ENCODE peak calls at places on chromosomes 3 and 15, in four cellular contexts. Q is upper lobe of right lung, X is OCI-LY7, G is GM23338. D is an unnamed sample.

GRCh38 chr3:66582721-66583141 is 81.9 kb upstream of the LRIG1 start:
- DNase-seq in X (peak; percentile 69), G (no peak), Q (no peak), D (no peak)

GRCh38 chr3:25169146-25169545 is 258.9 kb upstream of the RARB start:
- DNase-seq in G (no peak), X (no peak), Q (no peak), D (no peak)

GRCh38 chr15:78242128-78242527 is 7.8 kb upstream of the ACSBG1 start:
- DNase-seq in X (peak; percentile 13), Q (no peak), G (peak; percentile 79), D (no peak)

GRCh38 chr15:78673476-78673875 is 32.5 kb upstream of the CHRNB4 start:
- DNase-seq in G (no peak), Q (no peak), X (no peak), D (no peak)

GRCh38 chr3:129058441-129059194 is 2.0 kb upstream of the GP9 start:
- DNase-seq in Q (no peak), X (peak; percentile 25), G (peak; percentile 24), D (no peak)

GRCh38 chr15:29570121-29570930 is 251.9 kb downstream of the TJP1 start:
- DNase-seq in X (no peak), Q (no peak), G (peak; percentile 60), D (no peak)

GRCh38 chr3:168459229-168459784 is 363.6 kb upstream of the GOLIM4 start:
- DNase-seq in Q (no peak), G (no peak), X (no peak), D (no peak)

GRCh38 chr3:160018959-160019358 is 30.3 kb downstream of the IL12A start:
- DNase-seq in Q (no peak), G (no peak), X (no peak), D (no peak)

GRCh38 chr15:22884344-22884743 is 45.9 kb downstream of the NIPA2 start:
- DNase-seq in X (peak; percentile 43), G (peak; percentile 32), Q (peak; percentile 3), D (no peak)

GRCh38 chr3:39139442-39139841 is 13.9 kb downstream of the CSRNP1 start:
- DNase-seq in Q (no peak), X (no peak), G (no peak), D (no peak)

GRCh38 chr3:81302045-81302444 is 459.4 kb downstream of the GBE1 start:
- DNase-seq in Q (no peak), X (peak; percentile 25), G (peak; percentile 65), D (no peak)

GRCh38 chr15:91942676-91943417 is 89.3 kb downstream of the SLCO3A1 start:
- DNase-seq in G (no peak), Q (peak; percentile 81), X (peak; percentile 45), D (no peak)

GRCh38 chr3:42572278-42572677 is 9.5 kb downstream of the SEC22C start:
- DNase-seq in Q (no peak), G (peak; percentile 91), X (peak; percentile 36), D (no peak)

GRCh38 chr3:32113566-32113965 is 7.1 kb downstream of the GPD1L start:
- DNase-seq in G (no peak), Q (no peak), X (no peak), D (no peak)

GRCh38 chr3:79564192-79564591 is 203.6 kb downstream of the ROBO1 start:
- DNase-seq in G (no peak), Q (no peak), X (no peak), D (no peak)

GRCh38 chr3:161823910-161824309 is 327.3 kb downstream of the OTOL1 start:
- DNase-seq in G (no peak), X (no peak), Q (no peak), D (no peak)

GRCh38 chr3:157312366-157312745 is 124.3 kb upstream of the PTX3 start:
- DNase-seq in Q (no peak), X (no peak), G (no peak), D (no peak)

GRCh38 chr3:70543493-70543892 is 231.1 kb upstream of the MDFIC2 start:
- DNase-seq in X (no peak), Q (no peak), G (no peak), D (no peak)

GRCh38 chr3:50651445-50651844 is 23.3 kb upstream of the DOCK3 start:
- DNase-seq in X (no peak), Q (no peak), G (peak; percentile 22), D (no peak)

GRCh38 chr15:27017168-27017809 is 46.3 kb downstream of the GABRG3 start:
- DNase-seq in X (peak; percentile 62), Q (no peak), G (peak; percentile 93), D (peak; percentile 27)

GRCh38 chr15:68384451-68385239 is 47.3 kb downstream of the ITGA11 start:
- DNase-seq in G (no peak), X (no peak), Q (peak; percentile 36), D (no peak)

GRCh38 chr3:66317750-66318366 is 97.1 kb downstream of the SLC25A26 start:
- DNase-seq in G (no peak), X (no peak), Q (no peak), D (no peak)

GRCh38 chr15:60612400-60613048 is 133.6 kb upstream of the ICE2 start:
- DNase-seq in G (no peak), Q (no peak), X (no peak), D (no peak)

GRCh38 chr3:56874269-56874668 is 72.5 kb upstream of the ARHGEF3 start:
- DNase-seq in G (no peak), Q (no peak), X (no peak), D (no peak)

GRCh38 chr3:74347563-74348268 is 266.7 kb downstream of the CNTN3 start:
- DNase-seq in X (no peak), G (no peak), Q (no peak), D (no peak)

GRCh38 chr3:181773921-181774320 is 62.2 kb downstream of the SOX2 start:
- DNase-seq in X (no peak), G (no peak), Q (no peak), D (no peak)

GRCh38 chr3:127180859-127181258 is 12.1 kb upstream of the PRR23E start:
- DNase-seq in X (no peak), G (no peak), Q (peak; percentile 53), D (no peak)

GRCh38 chr3:150146891-150147761 is 176.4 kb upstream of the PFN2 start:
- DNase-seq in X (no peak), Q (no peak), G (no peak), D (no peak)

GRCh38 chr15:66503780-66504562 is 684 bp downstream of the RPL4 start:
- DNase-seq in X (peak; percentile 9), G (no peak), Q (no peak), D (no peak)

GRCh38 chr3:113514265-113514769 is 639 bp downstream of the SPICE1 start:
- DNase-seq in G (peak; percentile 29), X (peak; percentile 12), Q (no peak), D (no peak)

GRCh38 chr3:41369838-41370237 is 170.5 kb downstream of the CTNNB1 start:
- DNase-seq in G (peak; percentile 21), X (no peak), Q (no peak), D (no peak)

GRCh38 chr3:172156309-172156998 is 117.1 kb downstream of the FNDC3B start:
- DNase-seq in Q (peak; percentile 73), G (peak; percentile 65), X (no peak), D (no peak)

GRCh38 chr3:3200632-3201212 is 21.2 kb upstream of the CRBN start:
- DNase-seq in X (peak; percentile 63), G (peak; percentile 85), Q (no peak), D (peak; percentile 40)

GRCh38 chr15:40803076-40803475 is 3.8 kb upstream of the ZFYVE19 start:
- DNase-seq in G (no peak), X (no peak), Q (no peak), D (no peak)

GRCh38 chr3:157354722-157355121 is 81.9 kb upstream of the PTX3 start:
- DNase-seq in Q (no peak), X (no peak), G (peak; percentile 90), D (no peak)

GRCh38 chr3:117252208-117252607 is 542.6 kb downstream of the TUSC7 start:
- DNase-seq in Q (no peak), X (no peak), G (no peak), D (peak; percentile 10)

GRCh38 chr3:23468203-23468602 is 265.1 kb downstream of the UBE2E2 start:
- DNase-seq in Q (no peak), G (no peak), X (no peak), D (no peak)

DNA sequence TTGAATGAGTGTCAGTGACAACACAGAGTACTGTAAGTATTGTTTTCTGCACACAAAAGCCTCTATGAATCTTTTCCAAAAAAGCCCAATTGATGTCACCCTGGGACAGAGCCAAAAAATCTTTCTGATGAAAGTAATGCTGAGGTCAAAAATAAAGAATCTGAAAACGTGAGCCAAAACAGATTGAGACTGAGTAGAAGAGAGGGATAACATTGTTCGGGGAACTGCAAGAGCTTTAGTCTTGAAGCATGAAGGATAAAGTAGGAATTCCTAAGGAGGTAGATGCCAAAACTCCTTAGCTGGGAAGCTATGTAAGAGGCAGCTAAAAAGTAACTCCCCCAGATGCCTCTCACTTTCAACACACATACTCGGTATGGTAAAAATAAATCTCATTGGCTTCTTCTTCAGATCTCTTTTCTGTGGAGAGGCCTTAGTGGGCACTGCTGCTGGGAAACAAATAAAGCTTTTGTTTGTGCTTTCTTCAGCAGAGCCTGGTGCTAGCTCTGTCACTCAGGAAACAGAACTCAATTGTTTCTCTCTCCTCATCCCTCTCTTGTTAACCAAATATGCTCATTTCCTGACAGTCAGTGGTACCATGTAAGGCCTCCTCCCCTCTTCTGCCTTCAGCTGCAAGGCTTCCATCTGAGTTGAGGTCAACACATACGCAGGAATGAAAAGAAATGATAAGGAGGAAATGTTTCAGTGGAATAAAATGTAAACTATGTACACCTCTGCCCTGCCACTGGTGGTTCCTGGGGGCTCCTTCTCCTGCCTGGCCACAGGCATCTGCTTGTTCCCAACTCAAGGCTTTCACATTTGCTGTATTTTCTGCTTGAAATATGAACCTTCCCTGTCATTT is 58.1 kb downstream of the CD200 start:
- DNase-seq in G (peak; percentile 72), X (no peak), Q (no peak), D (peak; percentile 80)
- H3K4me3 ChIP-seq in G (no peak overlapping the region), X (no peak overlapping the region), Q (no peak overlapping the region), D (no peak overlapping the region)

GRCh38 chr3:14418670-14419250 is 16.4 kb downstream of the SLC6A6 start:
- DNase-seq in Q (peak; percentile 83), G (peak; percentile 71), X (no peak), D (no peak)
- TF ChIP-seq CTCF in Q (no peak), G (no peak), X (no peak), D (no peak)

GRCh38 chr15:85726446-85726845 is 68.3 kb downstream of the KLHL25 start:
- DNase-seq in Q (no peak), G (no peak), X (no peak), D (no peak)

GRCh38 chr15:85727068-85727467 is 67.7 kb downstream of the KLHL25 start:
- DNase-seq in G (no peak), Q (no peak), X (no peak), D (no peak)

GRCh38 chr15:85723960-85724945 is 70.5 kb downstream of the KLHL25 start:
- DNase-seq in G (no peak), Q (no peak), X (no peak), D (no peak)

GRCh38 chr15:85725019-85725418 is 69.7 kb downstream of the KLHL25 start:
- DNase-seq in X (no peak), G (no peak), Q (no peak), D (no peak)

GRCh38 chr15:85725564-85725963 is 69.2 kb downstream of the KLHL25 start:
- DNase-seq in Q (no peak), X (no peak), G (no peak), D (no peak)
- H3K4me3 ChIP-seq in Q (no peak overlapping the region), X (no peak overlapping the region), G (no peak overlapping the region), D (no peak overlapping the region)

DNA sequence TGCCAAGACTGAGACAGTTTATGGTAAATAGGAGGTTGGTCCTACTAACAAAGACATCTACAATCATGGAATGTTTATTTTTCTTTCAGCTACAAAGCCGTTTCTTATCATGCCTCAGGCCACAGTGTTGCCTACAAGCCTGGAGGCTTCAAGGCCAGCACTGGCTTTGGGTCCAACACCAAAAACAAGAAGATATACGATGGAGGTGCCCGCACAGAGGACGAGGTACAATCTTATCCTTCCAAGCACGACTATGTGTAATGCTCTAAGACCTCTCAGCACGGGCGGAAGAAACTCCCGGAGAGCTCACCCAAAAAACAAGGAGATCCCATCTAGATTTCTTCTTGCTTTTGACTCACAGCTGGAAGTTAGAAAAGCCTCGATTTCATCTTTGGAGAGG is 20.9 kb downstream of the CLDN18 start:
- DNase-seq in Q (no peak), G (no peak), X (no peak), D (no peak)
- TF ChIP-seq CTCF in Q (no peak), G (no peak), X (no peak), D (no peak)

D was measured in retinal pigment epithelial cell.